ENCODE peak calls at places on chromosomes 11 and 22, in seven cellular contexts. M, V, D, T, B, F and O are unnamed samples.

GRCh38 chr22:44311855-44312170 is 938 bp downstream of the SHISAL1 start:
- DNase-seq in M (no peak), V (no peak), D (no peak), T (no peak), B (no peak), F (no peak), O (peak; percentile 99)

GRCh38 chr11:125418396-125418795 is 77.7 kb downstream of the FEZ1 start:
- DNase-seq in M (no peak), V (no peak), D (no peak), T (no peak), B (no peak), F (no peak), O (no peak)

GRCh38 chr11:106789406-106789805 is 228.9 kb downstream of the GUCY1A2 start:
- DNase-seq in M (no peak), V (no peak), D (no peak), T (no peak), B (no peak), F (no peak), O (no peak)

GRCh38 chr11:133619973-133620372 is 87.7 kb upstream of the OPCML start:
- DNase-seq in M (no peak), V (no peak), D (no peak), T (no peak), B (no peak), F (no peak), O (no peak)

GRCh38 chr11:12174145-12175143 is 64.1 kb downstream of the MICAL2 start:
- DNase-seq in M (no peak), V (no peak), D (no peak), T (no peak), B (no peak), F (no peak), O (no peak)

GRCh38 chr11:95132956-95133355 is 43.3 kb downstream of the ENDOD1 start:
- DNase-seq in M (no peak), V (no peak), D (no peak), T (no peak), B (no peak), F (no peak), O (peak; percentile 76)

GRCh38 chr11:107696140-107696539 is 15.7 kb downstream of the SLN start:
- DNase-seq in M (no peak), V (no peak), D (peak; percentile 19), T (peak; percentile 30), B (no peak), F (peak; percentile 35), O (peak; percentile 50)

GRCh38 chr11:68215524-68216170 is 2.6 kb upstream of the KMT5B start:
- DNase-seq in M (no peak), V (no peak), D (no peak), T (no peak), B (no peak), F (no peak), O (no peak)

GRCh38 chr22:37214431-37215025 is 2.3 kb upstream of the SSTR3 start:
- DNase-seq in M (peak; percentile 49), V (no peak), D (no peak), T (no peak), B (no peak), F (no peak), O (no peak)

GRCh38 chr22:44561139-44561840 is 63.3 kb upstream of the RTL6 start:
- DNase-seq in M (peak; percentile 28), V (no peak), D (no peak), T (no peak), B (no peak), F (no peak), O (no peak)

GRCh38 chr11:86718553-86718952 is 46.1 kb upstream of the ME3 start:
- DNase-seq in M (no peak), V (no peak), D (no peak), T (no peak), B (no peak), F (no peak), O (no peak)

GRCh38 chr22:30208631-30209603 is 37.6 kb downstream of the LIF start:
- DNase-seq in M (peak; percentile 89), V (no peak), D (no peak), T (no peak), B (no peak), F (no peak), O (peak; percentile 70)

GRCh38 chr22:17097062-17097461 is 12.3 kb downstream of the IL17RA start:
- DNase-seq in M (peak; percentile 21), V (no peak), D (no peak), T (no peak), B (no peak), F (no peak), O (no peak)

GRCh38 chr11:88103337-88104206 is 71.7 kb downstream of the RAB38 start:
- DNase-seq in M (no peak), V (peak; percentile 14), D (peak; percentile 70), T (peak; percentile 92), B (peak; percentile 0), F (peak; percentile 58), O (peak; percentile 50)

GRCh38 chr11:122234257-122234656 is 118.2 kb upstream of the BLID start:
- DNase-seq in M (no peak), V (no peak), D (no peak), T (no peak), B (no peak), F (no peak), O (no peak)

GRCh38 chr22:25928038-25928437 is 186.1 kb downstream of the MYO18B start:
- DNase-seq in M (no peak), V (no peak), D (no peak), T (no peak), B (no peak), F (no peak), O (no peak)

GRCh38 chr11:57203359-57203758 is 21.6 kb downstream of the LRRC55 start:
- DNase-seq in M (peak; percentile 90), V (no peak), D (no peak), T (no peak), B (no peak), F (no peak), O (no peak)

GRCh38 chr11:130470832-130471706 is 22.6 kb downstream of the ADAMTS15 start:
- DNase-seq in M (no peak), V (no peak), D (no peak), T (no peak), B (no peak), F (no peak), O (no peak)

GRCh38 chr11:76706667-76707066 is 36.1 kb upstream of the LRRC32 start:
- DNase-seq in M (no peak), V (no peak), D (no peak), T (no peak), B (no peak), F (no peak), O (no peak)

GRCh38 chr11:27429740-27430451 is 42.7 kb downstream of the LGR4 start:
- DNase-seq in M (no peak), V (no peak), D (no peak), T (peak; percentile 47), B (no peak), F (peak; percentile 19), O (peak; percentile 82)

GRCh38 chr11:35357893-35358292 is 61.5 kb downstream of the SLC1A2 start:
- DNase-seq in M (no peak), V (no peak), D (no peak), T (no peak), B (no peak), F (no peak), O (no peak)

GRCh38 chr22:29647954-29648737 is 44.7 kb downstream of the NF2 start:
- DNase-seq in M (no peak), V (no peak), D (no peak), T (no peak), B (no peak), F (no peak), O (no peak)

GRCh38 chr22:45242778-45243191 is 2.1 kb upstream of the KIAA0930 start:
- DNase-seq in M (no peak), V (no peak), D (no peak), T (peak; percentile 26), B (no peak), F (no peak), O (peak; percentile 65)

GRCh38 chr22:46754110-46754799 is 8.2 kb upstream of the TBC1D22A start:
- DNase-seq in M (peak; percentile 96), V (no peak), D (peak; percentile 91), T (peak; percentile 84), B (no peak), F (peak; percentile 90), O (peak; percentile 96)

GRCh38 chr11:70498976-70499801 is 100.9 kb downstream of the CTTN start:
- DNase-seq in M (peak; percentile 44), V (no peak), D (no peak), T (no peak), B (no peak), F (no peak), O (no peak)

GRCh38 chr11:44563716-44564115 is 1.7 kb upstream of the CD82 start:
- DNase-seq in M (no peak), V (no peak), D (no peak), T (no peak), B (no peak), F (no peak), O (no peak)

GRCh38 chr11:57290288-57290687 is 34.5 kb downstream of the TNKS1BP1 start:
- DNase-seq in M (no peak), V (no peak), D (no peak), T (no peak), B (no peak), F (no peak), O (no peak)

GRCh38 chr11:23124996-23125395 is 264.7 kb upstream of the CCDC179 start:
- DNase-seq in M (no peak), V (no peak), D (no peak), T (no peak), B (no peak), F (no peak), O (peak; percentile 82)

GRCh38 chr11:131811380-131811779 is 441.0 kb downstream of the NTM start:
- DNase-seq in M (no peak), V (no peak), D (no peak), T (peak; percentile 82), B (no peak), F (no peak), O (no peak)

GRCh38 chr11:1167751-1168231 is 10.0 kb downstream of the MUC5AC start:
- DNase-seq in M (peak; percentile 55), V (no peak), D (no peak), T (no peak), B (no peak), F (no peak), O (no peak)

GRCh38 chr22:47872761-47873535 is 1110.5 kb downstream of the TBC1D22A start:
- DNase-seq in M (no peak), V (no peak), D (no peak), T (no peak), B (no peak), F (no peak), O (no peak)

GRCh38 chr11:112656772-112657428 is 304.3 kb upstream of the NCAM1 start:
- DNase-seq in M (no peak), V (no peak), D (no peak), T (peak; percentile 87), B (no peak), F (no peak), O (no peak)

GRCh38 chr11:64829536-64830251 is 14.8 kb downstream of the CDC42BPG start:
- DNase-seq in M (no peak), V (no peak), D (no peak), T (no peak), B (no peak), F (no peak), O (no peak)

GRCh38 chr11:120985718-120986569 is 38.0 kb upstream of the TBCEL start:
- DNase-seq in M (peak; percentile 69), V (peak; percentile 35), D (peak; percentile 7), T (peak; percentile 63), B (peak; percentile 4), F (peak; percentile 21), O (peak; percentile 8)

GRCh38 chr22:40593460-40594273 is 42.9 kb downstream of the MRTFA start:
- DNase-seq in M (no peak), V (peak; percentile 45), D (no peak), T (no peak), B (no peak), F (no peak), O (no peak)

GRCh38 chr11:32043737-32044515 is 46.9 kb upstream of the RCN1 start:
- DNase-seq in M (no peak), V (no peak), D (no peak), T (peak; percentile 95), B (no peak), F (no peak), O (no peak)

GRCh38 chr11:64893194-64894069 is 15.0 kb upstream of the EHD1 start:
- DNase-seq in M (no peak), V (no peak), D (no peak), T (no peak), B (no peak), F (peak; percentile 60), O (no peak)